ENCODE peak calls at places on chromosomes 7 and 10, in eight cellular contexts. Z is body of pancreas, P is mammary epithelial cell, T is GM12865, Y is thoracic aorta, K is cardiac fibroblast, X is BJ, M is fibroblast of mammary gland. I is an unnamed sample.

GRCh38 chr7:31061185-31061584 is 9.1 kb downstream of the ADCYAP1R1 start:
- DNase-seq in Z (no peak), P (no peak), T (no peak), Y (no peak), K (no peak), X (no peak), M (no peak), I (no peak)

GRCh38 chr7:112868609-112869008 is 78.4 kb upstream of the TMEM168 start:
- DNase-seq in Z (no peak), P (no peak), T (no peak), Y (no peak), K (no peak), X (no peak), M (no peak), I (no peak)

GRCh38 chr7:30595461-30596042 is 874 bp downstream of the GARS1 start:
- DNase-seq in Z (no peak), P (no peak), T (no peak), Y (no peak), K (peak), X (no peak), M (no peak), I (no peak)

GRCh38 chr7:44387427-44387826 is 62.0 kb upstream of the CAMK2B start:
- DNase-seq in Z (no peak), P (no peak), T (no peak), Y (no peak), K (no peak), X (no peak), M (no peak), I (no peak)

GRCh38 chr10:97676770-97677581 is 10.1 kb downstream of the AVPI1 start:
- DNase-seq in Z (peak), P (peak), T (peak), Y (no peak), K (peak), X (no peak), M (peak), I (peak)

GRCh38 chr7:36863901-36864701 is 139.8 kb upstream of the AOAH start:
- DNase-seq in Z (no peak), P (no peak), T (no peak), Y (no peak), K (no peak), X (no peak), M (no peak), I (peak)

GRCh38 chr10:114051714-114052113 is 8.0 kb downstream of the ADRB1 start:
- DNase-seq in Z (no peak), P (no peak), T (no peak), Y (no peak), K (no peak), X (no peak), M (no peak), I (no peak)

GRCh38 chr7:121107923-121108498 is 119.5 kb downstream of the CPED1 start:
- DNase-seq in Z (no peak), P (peak), T (peak), Y (no peak), K (peak), X (peak), M (peak), I (no peak)

GRCh38 chr7:155323001-155323638 is 25.4 kb downstream of the INSIG1 start:
- DNase-seq in Z (no peak), P (no peak), T (peak), Y (no peak), K (peak), X (no peak), M (no peak), I (no peak)

GRCh38 chr10:66180651-66181318 is 745.1 kb upstream of the LRRTM3 start:
- DNase-seq in Z (peak), P (peak), T (peak), Y (no peak), K (peak), X (peak), M (peak), I (peak)

GRCh38 chr10:86782691-86783418 is 26.4 kb downstream of the BMPR1A start:
- DNase-seq in Z (no peak), P (no peak), T (peak), Y (no peak), K (no peak), X (no peak), M (no peak), I (no peak)

GRCh38 chr10:17880596-17880995 is 71.1 kb upstream of the SLC39A12 start:
- DNase-seq in Z (no peak), P (no peak), T (no peak), Y (no peak), K (no peak), X (no peak), M (peak), I (no peak)

GRCh38 chr7:1251796-1252542 is 19.3 kb downstream of the UNCX start:
- DNase-seq in Z (no peak), P (no peak), T (no peak), Y (no peak), K (no peak), X (no peak), M (no peak), I (no peak)

GRCh38 chr10:110221721-110222261 is 14.4 kb downstream of the MXI1 start:
- DNase-seq in Z (peak), P (peak), T (peak), Y (peak), K (peak), X (peak), M (peak), I (peak)

GRCh38 chr10:14386202-14386593 is 55.5 kb upstream of the FRMD4A start:
- DNase-seq in Z (no peak), P (peak), T (peak), Y (no peak), K (peak), X (peak), M (peak), I (peak)

GRCh38 chr7:37248396-37248836 is 200.2 kb downstream of the ELMO1 start:
- DNase-seq in Z (no peak), P (no peak), T (no peak), Y (no peak), K (no peak), X (no peak), M (no peak), I (no peak)

GRCh38 chr7:22821702-22822485 is 755 bp downstream of the TOMM7 start:
- DNase-seq in Z (no peak), P (peak), T (no peak), Y (no peak), K (peak), X (no peak), M (peak), I (peak)

GRCh38 chr7:70044064-70044463 is 445.8 kb downstream of the AUTS2 start:
- DNase-seq in Z (no peak), P (no peak), T (no peak), Y (no peak), K (no peak), X (no peak), M (no peak), I (no peak)

GRCh38 chr10:28207799-28208198 is 95.1 kb downstream of the MPP7 start:
- DNase-seq in Z (no peak), P (no peak), T (no peak), Y (no peak), K (no peak), X (no peak), M (no peak), I (no peak)

GRCh38 chr7:94396044-94396443 is 1.3 kb downstream of the COL1A2 start:
- DNase-seq in Z (no peak), P (no peak), T (no peak), Y (no peak), K (peak), X (no peak), M (peak), I (no peak)

GRCh38 chr10:44939691-44940401 is 19.8 kb upstream of the RASSF4 start:
- DNase-seq in Z (no peak), P (no peak), T (no peak), Y (no peak), K (no peak), X (no peak), M (peak), I (no peak)

GRCh38 chr7:69109131-69109740 is 489.0 kb upstream of the AUTS2 start:
- DNase-seq in Z (no peak), P (no peak), T (no peak), Y (no peak), K (no peak), X (no peak), M (no peak), I (no peak)

GRCh38 chr7:17832820-17833219 is 107.5 kb downstream of the SNX13 start:
- DNase-seq in Z (no peak), P (no peak), T (no peak), Y (no peak), K (no peak), X (peak), M (no peak), I (no peak)

GRCh38 chr7:99314504-99314903 is 11.2 kb upstream of the ARPC1A start:
- DNase-seq in Z (no peak), P (peak), T (peak), Y (no peak), K (no peak), X (no peak), M (no peak), I (peak)
- TF ChIP-seq CTCF in Z (no peak), P (no peak), T (no peak), Y (no peak), K (no peak), X (no peak), M (no peak), I (no peak)

GRCh38 chr7:127153315-127153714 is 99.4 kb downstream of the GRM8 start:
- DNase-seq in Z (no peak), P (no peak), T (no peak), Y (no peak), K (no peak), X (no peak), M (no peak), I (no peak)

GRCh38 chr7:127154958-127155357 is 97.8 kb downstream of the GRM8 start:
- DNase-seq in Z (no peak), P (no peak), T (no peak), Y (no peak), K (no peak), X (no peak), M (no peak), I (no peak)

GRCh38 chr7:127154101-127154500 is 98.6 kb downstream of the GRM8 start:
- DNase-seq in Z (no peak), P (no peak), T (no peak), Y (no peak), K (no peak), X (no peak), M (no peak), I (no peak)

GRCh38 chr7:127158659-127159058 is 94.1 kb downstream of the GRM8 start:
- DNase-seq in Z (no peak), P (peak), T (peak), Y (no peak), K (no peak), X (no peak), M (no peak), I (no peak)
- TF ChIP-seq CTCF in Z (no peak), P (peak), T (peak), Y (no peak), K (no peak), X (no peak), M (peak), I (peak)

DNA sequence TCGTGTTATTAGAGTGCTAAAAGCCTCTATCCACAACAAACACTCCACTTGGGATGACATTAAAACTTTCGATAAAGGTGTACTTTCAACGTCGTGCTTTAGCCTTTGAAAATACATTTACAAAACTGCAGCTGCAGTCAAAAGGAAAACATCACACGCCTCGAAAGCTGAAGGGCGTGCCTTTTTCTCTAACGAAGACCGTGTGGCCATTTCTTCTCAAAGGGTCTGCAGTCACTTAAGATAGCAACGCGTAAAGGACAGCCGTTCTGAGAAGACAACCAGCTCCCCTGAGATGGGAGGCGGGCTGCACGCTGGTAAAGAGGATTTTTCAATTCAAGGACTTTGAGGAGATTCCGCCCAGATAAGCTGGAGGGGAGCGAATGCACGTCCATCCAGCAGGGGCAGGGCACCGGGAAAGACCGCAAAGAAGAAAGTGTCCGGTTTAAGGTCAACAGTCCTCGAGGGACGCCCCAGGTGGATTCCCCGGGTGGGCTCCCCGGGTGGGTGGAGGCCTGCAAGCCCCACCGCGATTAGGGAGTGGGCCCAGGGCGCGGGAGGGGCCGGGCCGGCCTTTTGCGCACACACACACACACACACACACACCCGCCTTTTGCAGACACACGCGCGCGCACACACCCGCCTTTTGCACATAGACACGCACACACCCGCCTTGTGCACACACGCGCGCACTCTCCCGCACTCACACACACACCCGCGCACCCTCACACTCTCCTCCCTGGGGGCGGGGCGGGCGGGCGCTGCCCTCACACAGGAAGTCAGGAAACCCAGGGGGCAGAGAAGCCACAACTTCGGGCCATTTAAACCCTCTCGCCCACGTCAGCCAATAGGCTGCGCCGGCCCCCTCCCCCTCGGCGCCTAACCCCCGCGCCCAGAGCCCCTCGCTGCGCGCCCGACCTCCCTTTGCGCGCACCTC is 767 bp downstream of the ARHGAP12 start:
- DNase-seq in Z (peak), P (peak), T (peak), Y (no peak), K (peak), X (no peak), M (peak), I (peak)
- TF ChIP-seq CTCF in Z (no peak), P (peak), T (peak), Y (peak), K (peak), X (peak), M (peak), I (no peak)

GRCh38 chr10:35642023-35642792 is at the start of gene FZD8:
- DNase-seq in Z (peak), P (peak), T (peak), Y (peak), K (peak), X (peak), M (peak), I (peak)
- TF ChIP-seq CTCF in Z (no peak), P (no peak), T (peak), Y (no peak), K (no peak), X (peak), M (no peak), I (no peak)

GRCh38 chr10:48490576-48491345 is 114.1 kb downstream of the ARHGAP22 start:
- DNase-seq in Z (no peak), P (no peak), T (no peak), Y (no peak), K (no peak), X (no peak), M (no peak), I (no peak)
- TF ChIP-seq CTCF in Z (no peak), P (no peak), T (no peak), Y (no peak), K (no peak), X (no peak), M (no peak), I (no peak)

DNA sequence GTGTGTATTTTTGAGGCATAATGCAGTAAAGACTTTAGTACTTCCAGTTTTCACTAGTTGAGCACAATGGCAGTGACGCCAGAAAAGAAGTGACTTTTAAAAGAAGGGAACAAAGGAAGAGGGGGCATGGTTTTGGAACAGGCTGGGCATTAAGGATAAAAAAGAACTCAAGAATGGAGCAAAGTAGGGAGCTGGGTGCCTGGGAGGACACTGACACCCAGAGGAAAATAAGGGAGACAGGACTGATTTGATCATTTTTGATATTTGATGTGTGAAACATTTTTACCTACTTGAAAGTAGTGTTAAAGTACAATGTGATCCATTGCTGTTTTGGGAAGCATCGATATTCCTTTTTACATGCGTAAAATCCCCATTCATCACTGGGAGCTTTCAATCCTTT is 85.4 kb downstream of the ADAM12 start:
- DNase-seq in Z (no peak), P (no peak), T (no peak), Y (no peak), K (peak), X (no peak), M (peak), I (no peak)
- TF ChIP-seq CTCF in Z (no peak), P (no peak), T (no peak), Y (no peak), K (peak), X (peak), M (peak), I (no peak)

GRCh38 chr10:99360935-99361334 is 31.8 kb downstream of the CNNM1 start:
- DNase-seq in Z (no peak), P (no peak), T (no peak), Y (no peak), K (no peak), X (no peak), M (no peak), I (no peak)
- TF ChIP-seq CTCF in Z (no peak), P (no peak), T (no peak), Y (no peak), K (no peak), X (no peak), M (no peak), I (no peak)

DNA sequence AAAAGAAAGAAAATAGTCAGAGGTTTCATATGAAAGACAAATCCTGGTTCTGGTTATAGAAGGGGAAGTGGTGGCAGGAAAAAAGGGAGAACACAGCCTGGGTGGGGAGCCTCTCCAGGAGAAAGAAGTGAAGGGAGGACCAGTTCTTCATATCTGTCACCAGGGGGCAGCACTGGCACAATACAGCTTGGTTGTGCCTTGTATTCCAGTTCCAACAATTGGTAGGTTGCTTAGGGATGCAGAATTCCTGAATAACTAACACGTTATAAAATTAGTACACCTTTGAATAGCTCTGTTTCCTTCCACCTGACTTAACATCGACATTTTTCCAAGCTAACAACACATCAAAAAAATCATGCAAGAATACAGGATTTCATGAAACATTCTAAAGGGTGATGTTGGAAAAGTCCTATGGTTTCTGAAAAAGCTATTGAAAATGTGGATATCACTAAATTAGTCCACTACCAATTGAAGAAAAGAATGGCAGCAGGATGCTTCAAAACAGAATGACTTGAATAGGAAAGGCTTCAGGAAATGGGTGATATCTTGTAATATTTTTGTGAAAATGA is 52.9 kb downstream of the CYP26A1 start:
- DNase-seq in Z (no peak), P (no peak), T (no peak), Y (no peak), K (peak), X (no peak), M (no peak), I (peak)
- TF ChIP-seq CTCF in Z (no peak), P (peak), T (peak), Y (no peak), K (peak), X (peak), M (peak), I (peak)

GRCh38 chr7:145919712-145920111 is 196.9 kb upstream of the CNTNAP2 start:
- DNase-seq in Z (no peak), P (no peak), T (no peak), Y (no peak), K (no peak), X (no peak), M (no peak), I (no peak)

GRCh38 chr7:145916776-145917175 is 199.8 kb upstream of the CNTNAP2 start:
- DNase-seq in Z (no peak), P (no peak), T (no peak), Y (no peak), K (no peak), X (no peak), M (no peak), I (no peak)

GRCh38 chr7:145909956-145910611 is 206.5 kb upstream of the CNTNAP2 start:
- DNase-seq in Z (no peak), P (no peak), T (no peak), Y (no peak), K (peak), X (no peak), M (peak), I (no peak)

DNA sequence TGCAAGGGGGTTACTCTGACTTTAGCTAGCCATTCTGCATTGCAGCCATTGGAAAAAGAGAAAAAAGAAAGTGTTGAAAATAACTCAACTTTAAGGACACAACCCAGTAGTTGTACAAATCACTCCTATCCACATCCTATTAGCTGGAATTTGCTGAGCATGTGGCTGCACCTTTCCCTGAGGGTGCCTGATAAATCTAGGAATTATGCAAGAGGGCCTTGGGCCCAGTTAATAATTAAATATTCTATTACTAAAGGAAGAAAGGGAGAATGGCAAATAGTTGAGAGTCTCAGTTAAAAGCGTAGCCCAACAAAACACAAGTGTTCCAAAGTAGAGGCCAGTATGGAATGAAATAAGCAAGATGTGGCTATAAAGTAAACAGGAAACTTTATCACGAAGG is 200.9 kb upstream of the CNTNAP2 start:
- DNase-seq in Z (no peak), P (no peak), T (no peak), Y (no peak), K (no peak), X (no peak), M (no peak), I (no peak)
- TF ChIP-seq CTCF in Z (no peak), P (no peak), T (no peak), Y (no peak), K (no peak), X (no peak), M (no peak), I (no peak)